ENCODE peak calls at places on chromosome 1, in six cellular contexts. A is heart left ventricle, V is body of pancreas, Y is K562, L is ovary, P is IMR-90. U is an unnamed sample.

GRCh38 chr1:67683736-67684525 is 1.1 kb upstream of the GADD45A start:
- DNase-seq in A (no peak), V (no peak), Y (peak), L (peak), P (peak), U (no peak)

GRCh38 chr1:42934541-42935312 is 23.9 kb downstream of the SLC2A1 start:
- DNase-seq in A (no peak), V (peak), Y (no peak), L (no peak), P (no peak), U (no peak)

GRCh38 chr1:165143437-165144065 is 213.0 kb downstream of the LMX1A start:
- DNase-seq in A (no peak), V (peak), Y (peak), L (no peak), P (no peak), U (no peak)

GRCh38 chr1:92784051-92784638 is 763 bp downstream of the EVI5 start:
- DNase-seq in A (peak), V (peak), Y (no peak), L (peak), P (peak), U (peak)

GRCh38 chr1:228079601-228080263 is 2.8 kb upstream of the ARF1 start:
- DNase-seq in A (no peak), V (peak), Y (no peak), L (peak), P (no peak), U (no peak)

GRCh38 chr1:211601982-211602644 is 23.2 kb upstream of the SLC30A1 start:
- DNase-seq in A (no peak), V (no peak), Y (no peak), L (no peak), P (no peak), U (no peak)

GRCh38 chr1:240455228-240455821 is 156.6 kb downstream of the GREM2 start:
- DNase-seq in A (no peak), V (no peak), Y (no peak), L (no peak), P (peak), U (no peak)

GRCh38 chr1:22645936-22646335 is 2.5 kb downstream of the C1QC start:
- DNase-seq in A (no peak), V (no peak), Y (no peak), L (no peak), P (no peak), U (no peak)

GRCh38 chr1:224786533-224787249 is 142.8 kb upstream of the DNAH14 start:
- DNase-seq in A (no peak), V (no peak), Y (no peak), L (no peak), P (peak), U (no peak)

GRCh38 chr1:236623371-236624166 is 19.3 kb upstream of the HEATR1 start:
- DNase-seq in A (no peak), V (no peak), Y (no peak), L (no peak), P (no peak), U (no peak)

GRCh38 chr1:84724128-84724860 is 34.0 kb upstream of the SSX2IP start:
- DNase-seq in A (peak), V (peak), Y (peak), L (no peak), P (no peak), U (no peak)

GRCh38 chr1:56477164-56478111 is 101.9 kb downstream of the PLPP3 start:
- DNase-seq in A (peak), V (peak), Y (no peak), L (peak), P (peak), U (no peak)

GRCh38 chr1:5917281-5917590 is 75.0 kb downstream of the NPHP4 start:
- DNase-seq in A (no peak), V (no peak), Y (no peak), L (no peak), P (no peak), U (no peak)

GRCh38 chr1:208066583-208066982 is 155.7 kb upstream of the CD34 start:
- DNase-seq in A (no peak), V (no peak), Y (no peak), L (no peak), P (no peak), U (no peak)

GRCh38 chr1:78511334-78511733 is 20.6 kb downstream of the PTGFR start:
- DNase-seq in A (no peak), V (no peak), Y (no peak), L (no peak), P (no peak), U (no peak)

GRCh38 chr1:207470927-207471326 is 16.8 kb downstream of the CR2 start:
- DNase-seq in A (no peak), V (no peak), Y (no peak), L (no peak), P (no peak), U (no peak)

GRCh38 chr1:69315416-69315815 is 252.3 kb upstream of the LRRC7 start:
- DNase-seq in A (no peak), V (no peak), Y (no peak), L (no peak), P (no peak), U (no peak)

GRCh38 chr1:20359451-20360330 is 69.0 kb downstream of the VWA5B1 start:
- DNase-seq in A (no peak), V (peak), Y (no peak), L (no peak), P (no peak), U (no peak)

GRCh38 chr1:41382531-41383090 is 21.4 kb downstream of the FOXO6 start:
- DNase-seq in A (peak), V (peak), Y (no peak), L (peak), P (no peak), U (peak)

GRCh38 chr1:218425647-218426342 is 80.7 kb downstream of the TGFB2 start:
- DNase-seq in A (no peak), V (no peak), Y (no peak), L (no peak), P (peak), U (no peak)

GRCh38 chr1:116496380-116496779 is 74.4 kb downstream of the CD58 start:
- DNase-seq in A (peak), V (no peak), Y (no peak), L (no peak), P (peak), U (no peak)

GRCh38 chr1:199907361-199907760 is 120.1 kb upstream of the NR5A2 start:
- DNase-seq in A (no peak), V (no peak), Y (no peak), L (no peak), P (no peak), U (no peak)

GRCh38 chr1:106699436-106699835 is 357.0 kb upstream of the PRMT6 start:
- DNase-seq in A (no peak), V (no peak), Y (no peak), L (no peak), P (no peak), U (no peak)

GRCh38 chr1:33301273-33301984 is 19.5 kb downstream of the A3GALT2 start:
- DNase-seq in A (no peak), V (no peak), Y (no peak), L (no peak), P (peak), U (no peak)
- H3K27ac ChIP-seq in A (no peak), V (no peak), Y (no peak), L (peak), P (no peak), U (no peak)

GRCh38 chr1:54356680-54357147 is 49.5 kb downstream of the SSBP3 start:
- DNase-seq in A (no peak), V (no peak), Y (no peak), L (no peak), P (no peak), U (no peak)
- TF ChIP-seq POLR2A in A (no peak), V (no peak), Y (no peak), L (peak), P (no peak), U (no peak)

GRCh38 chr1:36207339-36207738 is 16.9 kb upstream of the THRAP3 start:
- DNase-seq in A (peak), V (peak), Y (no peak), L (no peak), P (peak), U (peak)
- H3K27ac ChIP-seq in A (peak), V (peak), Y (no peak), L (no peak), P (no peak), U (peak)

DNA sequence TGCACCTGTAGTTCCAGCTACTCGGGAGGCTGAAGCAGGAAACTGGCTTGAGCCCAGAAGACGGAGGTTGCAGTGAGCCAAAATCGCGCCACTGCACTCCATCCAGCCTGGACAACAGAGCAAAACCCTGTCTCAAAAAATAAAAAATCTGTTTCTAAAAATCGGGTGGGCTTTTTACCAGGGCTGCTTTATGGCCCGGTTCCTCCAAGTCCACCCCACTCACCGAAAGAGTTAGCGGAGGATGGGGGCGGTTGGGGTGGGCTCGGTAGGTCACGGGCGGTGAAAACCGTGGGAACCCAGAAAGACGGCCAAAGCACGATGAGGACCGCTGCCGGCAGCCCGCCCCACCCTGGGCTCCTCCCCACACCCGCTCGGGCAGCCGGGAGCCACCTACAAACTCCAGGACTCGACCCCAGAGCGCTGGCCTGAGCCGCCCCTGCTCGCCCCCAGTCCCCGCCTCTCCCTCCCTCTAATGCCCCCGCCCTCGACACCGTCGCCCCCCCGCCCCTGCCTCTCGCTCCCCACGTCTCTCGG is 846 bp upstream of the PER3 start:
- DNase-seq in A (peak), V (peak), Y (peak), L (peak), P (peak), U (no peak)
- TF ChIP-seq POLR2A in A (no peak), V (no peak), Y (no peak), L (no peak), P (no peak), U (no peak)

GRCh38 chr1:175268720-175269119 is 76.1 kb upstream of the KIAA0040 start:
- DNase-seq in A (no peak), V (no peak), Y (no peak), L (no peak), P (no peak), U (no peak)
- H3K27ac ChIP-seq in A (peak), V (no peak), Y (no peak), L (no peak), P (no peak), U (no peak)

GRCh38 chr1:234933475-234933874 is 195.2 kb downstream of the TOMM20 start:
- DNase-seq in A (peak), V (peak), Y (no peak), L (no peak), P (peak), U (no peak)
- TF ChIP-seq POLR2A in A (no peak), V (no peak), Y (no peak), L (no peak), P (no peak), U (no peak)

GRCh38 chr1:172704003-172704402 is 45.1 kb downstream of the FASLG start:
- DNase-seq in A (no peak), V (no peak), Y (no peak), L (no peak), P (no peak), U (no peak)

GRCh38 chr1:172698224-172698623 is 39.3 kb downstream of the FASLG start:
- DNase-seq in A (no peak), V (no peak), Y (no peak), L (no peak), P (no peak), U (no peak)

GRCh38 chr1:172699111-172699510 is 40.2 kb downstream of the FASLG start:
- DNase-seq in A (no peak), V (no peak), Y (no peak), L (no peak), P (peak), U (no peak)

GRCh38 chr1:172697463-172698100 is 38.7 kb downstream of the FASLG start:
- DNase-seq in A (no peak), V (no peak), Y (no peak), L (no peak), P (no peak), U (no peak)

GRCh38 chr1:172699695-172700094 is 40.8 kb downstream of the FASLG start:
- DNase-seq in A (peak), V (no peak), Y (no peak), L (no peak), P (no peak), U (no peak)
- H3K27ac ChIP-seq in A (no peak), V (no peak), Y (no peak), L (no peak), P (no peak), U (no peak)

DNA sequence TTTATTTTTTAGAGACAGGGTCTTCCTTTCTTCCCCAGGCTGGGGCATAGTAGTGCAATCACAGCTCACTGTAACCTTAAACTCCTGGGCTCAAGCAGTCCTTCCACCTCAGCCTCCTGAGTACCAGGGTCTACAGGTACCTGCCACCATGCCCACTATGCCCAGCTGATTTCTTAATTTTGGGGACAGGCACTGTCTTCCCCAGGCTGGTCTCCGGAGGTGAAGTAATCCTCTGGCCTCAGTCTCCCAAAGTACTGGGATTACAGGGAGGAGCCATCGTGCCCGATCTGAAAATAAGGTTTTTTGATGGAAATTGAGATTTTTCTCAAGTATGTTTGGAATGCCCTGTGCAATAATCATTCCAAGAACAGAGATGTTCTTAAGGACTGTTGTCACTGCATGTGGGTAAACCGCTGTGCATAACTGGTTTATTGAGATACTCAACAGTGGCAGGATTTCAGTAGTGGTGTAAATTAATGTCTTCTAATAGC is 934 bp upstream of the MSH4 start:
- DNase-seq in A (no peak), V (no peak), Y (no peak), L (no peak), P (no peak), U (no peak)
- TF ChIP-seq POLR2A in A (no peak), V (no peak), Y (peak), L (no peak), P (no peak), U (no peak)

GRCh38 chr1:64691631-64692030 is 53.2 kb upstream of the RAVER2 start:
- DNase-seq in A (no peak), V (no peak), Y (no peak), L (no peak), P (peak), U (no peak)

GRCh38 chr1:64685247-64685646 is 59.6 kb upstream of the RAVER2 start:
- DNase-seq in A (no peak), V (no peak), Y (no peak), L (no peak), P (no peak), U (no peak)

GRCh38 chr1:64687725-64688285 is 57.1 kb upstream of the RAVER2 start:
- DNase-seq in A (no peak), V (peak), Y (no peak), L (peak), P (peak), U (no peak)

GRCh38 chr1:64685942-64686341 is 58.9 kb upstream of the RAVER2 start:
- DNase-seq in A (no peak), V (no peak), Y (no peak), L (no peak), P (no peak), U (no peak)

DNA sequence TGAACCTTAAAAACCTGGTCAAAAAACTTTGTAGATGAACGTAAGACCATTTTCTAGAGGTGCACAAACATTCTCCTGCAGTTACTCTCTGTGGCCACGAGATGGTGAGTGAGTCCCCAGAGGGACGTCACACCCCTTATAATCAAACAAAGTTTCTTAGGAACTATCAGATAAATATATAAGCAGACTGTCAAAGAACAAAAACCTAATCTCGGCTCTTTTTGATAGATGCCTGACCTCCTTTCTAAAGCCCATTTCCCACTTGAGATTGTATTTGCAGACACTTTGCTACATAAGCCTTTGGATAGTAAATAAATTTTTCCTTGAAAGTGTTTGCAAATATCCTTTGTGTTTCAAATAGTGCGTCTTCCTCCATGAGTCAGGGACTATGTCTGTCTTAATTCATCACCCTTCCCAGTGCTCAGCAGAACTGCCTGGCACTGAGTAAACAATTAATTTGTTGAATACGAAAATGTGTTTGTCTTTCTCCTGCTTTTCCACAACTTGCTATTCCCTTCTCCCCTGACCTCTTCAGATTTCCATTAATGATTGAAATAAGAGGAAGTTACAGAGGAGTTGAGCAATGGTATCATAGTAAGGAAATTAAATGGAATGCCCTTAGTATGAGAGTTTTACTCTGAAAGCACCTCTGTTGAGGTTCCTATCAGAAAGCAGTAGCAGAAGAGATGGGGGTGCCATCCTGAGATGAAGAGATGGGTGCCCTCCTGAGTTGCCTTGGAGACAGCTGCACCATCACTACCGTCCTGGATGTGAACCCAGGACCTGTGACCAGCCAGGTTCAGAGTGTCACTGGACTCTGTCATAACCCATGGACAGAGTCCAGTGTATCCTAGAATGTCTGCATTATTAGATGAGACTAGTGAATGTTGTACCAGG is 57.8 kb upstream of the RAVER2 start:
- DNase-seq in A (no peak), V (peak), Y (peak), L (no peak), P (peak), U (peak)
- H3K27ac ChIP-seq in A (no peak), V (peak), Y (no peak), L (no peak), P (no peak), U (no peak)

U was measured in prostate gland.